ENCODE peak calls at places on chromosomes 5 and 9, in five cellular contexts. M is spleen; J is coronary artery; L is psoas muscle; Q is CD4-positive, alpha-beta T cell. D is an unnamed sample.
A peak's percentile ranks its signal among the peaks of the same experiment; 100 is the strongest.

GRCh38 chr9:106502930-106503329 is 360.0 kb upstream of the ZNF462 start:
- DNase-seq in Q (no peak), L (no peak), M (no peak), J (no peak), D (no peak)

GRCh38 chr5:140043508-140043872 is 391 bp upstream of the NRG2 start:
- DNase-seq in Q (no peak), J (no peak), M (no peak), L (no peak), D (no peak)

GRCh38 chr5:159571501-159572244 is 241.4 kb upstream of the IL12B start:
- DNase-seq in M (no peak), Q (no peak), L (no peak), J (no peak), D (no peak)

GRCh38 chr5:73799401-73799972 is 173.5 kb downstream of the ARHGEF28 start:
- DNase-seq in L (no peak), M (no peak), J (no peak), Q (no peak), D (no peak)

GRCh38 chr5:132830436-132831094 is at the start of gene SHROOM1:
- DNase-seq in J (no peak), Q (no peak), L (peak; percentile 71), M (peak; percentile 80), D (peak; percentile 54)

GRCh38 chr9:75891277-75892167 is 1.0 kb downstream of the PCSK5 start:
- DNase-seq in Q (peak; percentile 10), M (peak; percentile 77), L (peak; percentile 39), J (peak; percentile 77), D (peak; percentile 17)

GRCh38 chr9:120441446-120442279 is 138.3 kb downstream of the CDK5RAP2 start:
- DNase-seq in Q (no peak), M (no peak), L (no peak), J (no peak), D (no peak)

GRCh38 chr9:37574241-37574721 is 1.9 kb downstream of the FBXO10 start:
- DNase-seq in Q (no peak), J (no peak), L (no peak), M (no peak), D (no peak)

GRCh38 chr5:50562694-50563093 is 103.7 kb upstream of the PARP8 start:
- DNase-seq in M (no peak), J (no peak), Q (no peak), L (no peak), D (no peak)

GRCh38 chr9:108620767-108621166 is 235.0 kb downstream of the ACTL7B start:
- DNase-seq in Q (no peak), L (no peak), M (no peak), J (no peak), D (no peak)

GRCh38 chr9:110536802-110537201 is 42.7 kb downstream of the SVEP1 start:
- DNase-seq in L (no peak), J (no peak), Q (no peak), M (no peak), D (no peak)

GRCh38 chr9:36346578-36346977 is 53.5 kb downstream of the RNF38 start:
- DNase-seq in M (no peak), L (no peak), J (no peak), Q (no peak), D (no peak)

GRCh38 chr5:117559005-117559844 is 984.6 kb upstream of the SEMA6A start:
- DNase-seq in L (no peak), J (no peak), Q (no peak), M (no peak), D (no peak)

GRCh38 chr9:99319048-99319447 is 97.0 kb downstream of the SEC61B start:
- DNase-seq in M (no peak), Q (no peak), L (no peak), J (no peak), D (no peak)

GRCh38 chr9:91555132-91555531 is 131.5 kb upstream of the NFIL3 start:
- DNase-seq in Q (no peak), J (no peak), M (no peak), L (no peak), D (no peak)

GRCh38 chr9:129619787-129620668 is 873 bp downstream of the C9orf50 start:
- DNase-seq in J (no peak), Q (no peak), L (no peak), M (peak; percentile 77), D (peak; percentile 56)
- TF ChIP-seq CTCF in J (no peak), Q (no peak), L (no peak), M (no peak), D (peak; percentile 55)

DNA sequence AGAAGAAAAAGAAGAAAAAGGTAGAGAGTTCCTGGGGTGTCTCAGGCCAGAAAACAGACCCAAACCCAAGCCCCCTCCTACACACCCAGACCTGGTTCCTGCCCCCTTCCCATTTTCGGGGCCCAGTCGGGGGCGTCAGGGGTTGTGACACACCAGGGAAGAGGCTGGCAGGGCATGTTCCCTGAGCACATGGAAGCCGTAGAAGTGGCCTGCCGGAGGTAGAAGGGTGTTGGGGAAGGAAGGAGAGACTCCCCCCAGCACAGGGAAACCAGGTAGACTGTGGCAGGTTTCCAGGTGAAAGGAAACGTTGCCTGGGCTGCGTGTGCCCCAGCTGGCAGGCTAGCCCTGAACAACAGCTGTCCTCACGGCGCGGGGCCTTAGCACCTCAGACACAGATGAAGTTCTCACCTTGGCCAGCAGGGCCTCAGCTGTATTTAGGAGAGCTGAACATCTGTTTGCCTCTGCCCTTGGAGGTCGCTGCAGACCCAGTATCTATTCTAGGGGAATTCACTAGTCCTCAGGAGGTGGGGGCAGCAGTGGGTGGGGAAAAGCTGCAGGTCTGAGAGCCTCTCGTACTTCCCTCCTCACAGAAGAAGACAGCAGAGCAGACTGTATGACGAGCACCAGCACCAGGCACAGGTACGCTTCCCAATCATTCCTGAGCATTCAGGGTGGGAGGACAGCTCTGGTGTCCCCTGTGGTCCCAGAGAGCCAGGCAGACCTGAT is 14.1 kb downstream of the CD74 start:
- DNase-seq in J (no peak), L (no peak), M (peak; percentile 86), Q (no peak), D (no peak)
- TF ChIP-seq CTCF in J (no peak), L (peak; percentile 20), M (peak; percentile 27), Q (no peak), D (peak; percentile 36)

DNA sequence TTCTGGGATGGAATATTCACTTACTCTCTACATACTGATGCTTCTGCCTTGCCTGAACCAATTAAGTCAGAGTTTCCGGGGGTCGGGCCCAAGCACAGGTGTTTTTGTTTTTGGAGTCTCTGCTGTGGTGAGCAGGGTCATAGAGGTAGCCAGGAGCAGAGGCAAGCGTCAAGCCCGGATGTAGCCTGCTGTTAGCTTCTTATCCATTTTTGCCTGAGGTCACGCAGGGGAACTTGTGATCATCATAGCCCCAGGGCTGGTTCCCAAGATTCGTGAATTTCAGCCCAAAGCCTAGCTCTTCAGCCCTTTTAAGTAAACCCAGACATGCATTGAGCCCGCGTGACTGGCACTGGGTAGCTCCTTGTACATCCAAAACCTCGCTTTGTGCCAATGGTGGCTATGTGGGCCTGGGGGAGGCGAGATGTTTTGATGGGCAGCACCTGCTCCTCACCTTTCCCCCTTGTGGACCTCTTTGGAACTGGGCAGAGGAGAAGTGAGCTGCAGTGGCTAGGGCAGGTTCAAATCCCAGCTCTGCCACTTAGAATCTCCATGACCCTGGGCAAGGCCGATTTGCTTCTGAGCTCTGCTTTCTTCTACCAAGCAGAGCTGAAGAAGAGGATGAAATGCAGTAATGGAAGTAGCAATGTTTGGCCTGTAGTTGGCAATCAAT is 33.7 kb downstream of the FGF18 start:
- DNase-seq in Q (no peak), J (no peak), L (no peak), M (no peak), D (no peak)
- TF ChIP-seq CTCF in Q (no peak), J (no peak), L (no peak), M (no peak), D (no peak)

GRCh38 chr5:137075163-137075970 is 423.8 kb downstream of the SPOCK1 start:
- DNase-seq in Q (no peak), L (peak; percentile 34), J (peak; percentile 22), M (no peak), D (peak; percentile 77)
- TF ChIP-seq CTCF in Q (no peak), L (peak; percentile 20), J (no peak), M (no peak), D (peak; percentile 92)

GRCh38 chr5:69148981-69149675 is 17.8 kb upstream of the CCNB1 start:
- DNase-seq in M (no peak), J (no peak), Q (no peak), L (no peak), D (no peak)
- TF ChIP-seq CTCF in M (no peak), J (no peak), Q (no peak), L (no peak), D (no peak)

GRCh38 chr9:94096819-94097577 is 12.7 kb downstream of the PTPDC1 start:
- DNase-seq in L (no peak), Q (no peak), M (no peak), J (no peak), D (no peak)

GRCh38 chr9:94100152-94100879 is 16.1 kb downstream of the PTPDC1 start:
- DNase-seq in J (no peak), M (no peak), L (no peak), Q (no peak), D (no peak)

GRCh38 chr9:94097788-94098413 is 13.6 kb downstream of the PTPDC1 start:
- DNase-seq in M (no peak), Q (no peak), J (no peak), L (no peak), D (no peak)

GRCh38 chr9:94101169-94101853 is 17.0 kb downstream of the PTPDC1 start:
- DNase-seq in M (no peak), L (no peak), J (no peak), Q (no peak), D (no peak)
- TF ChIP-seq CTCF in M (no peak), L (no peak), J (no peak), Q (no peak), D (no peak)

GRCh38 chr9:15307523-15307841 is 466 bp upstream of the TTC39B start:
- DNase-seq in Q (no peak), L (no peak), J (no peak), M (no peak), D (no peak)
- TF ChIP-seq CTCF in Q (no peak), L (no peak), J (no peak), M (no peak), D (no peak)

GRCh38 chr5:60719329-60719728 is 19.4 kb upstream of the DEPDC1B start:
- DNase-seq in Q (no peak), J (no peak), L (no peak), M (no peak), D (no peak)
- TF ChIP-seq CTCF in Q (no peak), J (no peak), L (no peak), M (no peak), D (no peak)